ENCODE peak calls at places on chromosomes 3 and 15, in six cellular contexts. E is stomach, J is mucosa of descending colon, R is foreskin fibroblast, T is IMR-90, P is heart right ventricle. Z is an unnamed sample.

GRCh38 chr3:182978387-182978786 is 2.0 kb downstream of the DCUN1D1 start:
- DNase-seq in T (no peak), P (no peak), E (no peak), R (no peak), J (no peak), Z (no peak)

GRCh38 chr3:64417816-64418215 is 192.6 kb upstream of the PRICKLE2 start:
- DNase-seq in P (no peak), R (no peak), T (peak), E (no peak), J (no peak), Z (no peak)

GRCh38 chr15:93151488-93151887 is 62.5 kb upstream of the RGMA start:
- DNase-seq in J (no peak), T (no peak), R (no peak), E (no peak), P (no peak), Z (no peak)

GRCh38 chr3:72976182-72976825 is 20.3 kb upstream of the PPP4R2 start:
- DNase-seq in P (no peak), E (no peak), T (peak), J (no peak), R (peak), Z (no peak)

GRCh38 chr15:82064824-82065223 is 19.0 kb upstream of the MEX3B start:
- DNase-seq in R (no peak), P (no peak), J (no peak), E (no peak), T (peak), Z (no peak)

GRCh38 chr15:80934761-80935221 is 54.8 kb downstream of the MESD start:
- DNase-seq in T (peak), R (no peak), P (no peak), J (no peak), E (no peak), Z (no peak)

GRCh38 chr3:14424711-14425573 is 22.5 kb downstream of the SLC6A6 start:
- DNase-seq in P (no peak), J (peak), R (no peak), T (peak), E (no peak), Z (no peak)

GRCh38 chr3:44136421-44136820 is 105.3 kb upstream of the TOPAZ1 start:
- DNase-seq in P (no peak), T (no peak), R (peak), J (no peak), E (no peak), Z (no peak)

GRCh38 chr3:14446988-14447570 is 44.7 kb downstream of the SLC6A6 start:
- DNase-seq in R (no peak), T (no peak), J (no peak), P (no peak), E (no peak), Z (no peak)

GRCh38 chr15:60155661-60156060 is 151.6 kb downstream of the FOXB1 start:
- DNase-seq in J (no peak), R (peak), T (peak), P (no peak), E (no peak), Z (no peak)

GRCh38 chr3:100045696-100046095 is 68.6 kb downstream of the FILIP1L start:
- DNase-seq in R (peak), E (no peak), T (peak), P (peak), J (peak), Z (no peak)

GRCh38 chr3:56966509-56966908 is 94.0 kb upstream of the SPATA12 start:
- DNase-seq in P (no peak), T (no peak), E (no peak), J (no peak), R (no peak), Z (no peak)

GRCh38 chr3:29454326-29454725 is 173.5 kb downstream of the RBMS3 start:
- DNase-seq in J (no peak), R (no peak), T (no peak), P (no peak), E (no peak), Z (no peak)

DNA sequence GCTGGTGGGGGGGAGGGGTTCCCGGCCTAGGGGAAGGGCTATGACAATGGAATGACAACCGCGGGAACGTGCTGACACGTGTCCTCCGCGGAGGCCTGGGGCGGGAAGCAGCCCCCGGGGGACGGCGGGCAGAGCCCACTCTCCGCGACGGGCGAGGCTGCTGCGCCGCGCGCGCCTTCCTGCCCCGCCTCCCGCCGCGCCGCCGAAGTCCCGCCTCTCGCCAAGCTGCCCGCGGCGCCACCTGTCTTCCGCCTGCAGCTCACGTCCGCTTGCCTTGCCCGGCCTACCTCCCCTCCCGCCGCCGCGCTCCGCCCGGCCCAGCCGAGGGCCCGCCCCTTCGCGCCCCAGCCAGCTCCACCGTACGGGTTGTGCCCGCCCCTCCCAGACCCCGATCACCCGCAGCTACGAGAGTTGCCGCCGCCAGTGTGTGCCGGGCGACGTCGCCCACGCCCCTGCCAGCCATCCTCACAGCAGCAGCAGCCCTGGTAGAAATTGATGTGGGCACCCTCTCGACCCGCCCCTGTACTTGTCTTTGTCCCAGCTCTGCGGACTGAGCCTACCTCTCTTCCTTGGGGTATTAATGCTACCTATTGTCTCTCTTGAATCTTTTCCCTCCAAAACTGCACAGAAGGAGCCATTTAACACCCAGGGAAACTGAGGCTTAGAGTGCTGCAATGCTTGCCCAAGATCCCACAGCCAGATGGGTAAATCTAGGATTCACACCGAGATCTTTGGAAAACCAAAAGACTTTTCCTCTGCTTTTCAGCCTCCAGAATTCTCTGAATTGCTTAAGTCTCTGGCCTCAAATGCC is at the start of gene PARP16:
- DNase-seq in R (peak), J (peak), T (peak), P (peak), E (peak), Z (peak)
- TF ChIP-seq CTCF in R (no peak), J (peak), T (peak), P (peak), E (peak), Z (peak)

GRCh38 chr15:26841514-26841913 is 25.3 kb upstream of the GABRA5 start:
- DNase-seq in E (no peak), J (no peak), R (no peak), P (no peak), T (no peak), Z (no peak)

GRCh38 chr15:26842391-26842790 is 24.5 kb upstream of the GABRA5 start:
- DNase-seq in J (no peak), T (no peak), E (no peak), P (no peak), R (no peak), Z (no peak)

GRCh38 chr15:26844901-26845300 is 22.0 kb upstream of the GABRA5 start:
- DNase-seq in J (no peak), E (no peak), P (no peak), R (no peak), T (no peak), Z (no peak)

GRCh38 chr15:26838742-26839460 is 28.0 kb upstream of the GABRA5 start:
- DNase-seq in J (no peak), P (no peak), E (no peak), T (no peak), R (no peak), Z (no peak)

GRCh38 chr15:26841941-26842340 is 24.9 kb upstream of the GABRA5 start:
- DNase-seq in R (no peak), T (no peak), E (no peak), J (no peak), P (no peak), Z (no peak)
- H3K4me3 ChIP-seq in R (no peak), T (no peak), E (no peak), J (no peak), P (no peak), Z (no peak)

GRCh38 chr3:68009865-68010264 is 355.5 kb upstream of the SUCLG2 start:
- DNase-seq in E (no peak), R (no peak), J (no peak), T (no peak), P (no peak), Z (no peak)

GRCh38 chr3:68007621-68008226 is 353.3 kb upstream of the SUCLG2 start:
- DNase-seq in P (no peak), T (no peak), E (no peak), J (peak), R (no peak), Z (peak)
- TF ChIP-seq CTCF in P (no peak), T (no peak), E (no peak), J (no peak), R (no peak), Z (no peak)

DNA sequence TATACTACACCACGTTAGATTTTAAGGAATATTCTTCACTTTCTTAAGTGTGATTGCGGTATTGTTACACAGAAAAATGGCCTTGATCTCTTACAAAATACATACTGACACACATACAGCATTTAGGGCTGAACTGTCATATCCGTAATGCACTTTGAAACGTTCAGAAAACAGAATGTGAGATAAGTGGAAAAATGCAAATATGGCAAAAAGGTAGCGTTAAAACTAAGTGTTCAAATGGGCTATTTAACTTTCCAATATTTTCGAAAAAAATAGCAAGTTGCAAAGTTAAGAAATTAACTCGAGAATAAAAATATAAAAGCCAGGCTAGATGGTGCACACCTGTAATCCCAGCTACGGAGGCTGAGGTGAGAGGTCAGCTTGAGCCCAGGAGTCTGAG is 1.7 kb downstream of the ZNF280D start:
- DNase-seq in T (no peak), P (no peak), R (no peak), E (no peak), J (no peak), Z (no peak)
- H3K4me3 ChIP-seq in T (no peak), P (peak), R (peak), E (peak), J (no peak), Z (no peak)

GRCh38 chr3:140219923-140220452 is 285.0 kb downstream of the CLSTN2 start:
- DNase-seq in J (no peak), P (no peak), R (no peak), T (no peak), E (no peak), Z (no peak)
- TF ChIP-seq CTCF in J (no peak), P (no peak), R (no peak), T (no peak), E (no peak), Z (no peak)

GRCh38 chr15:52018244-52018643 is 775 bp upstream of the MAPK6 start:
- DNase-seq in T (peak), J (no peak), P (no peak), R (no peak), E (no peak), Z (no peak)
- H3K4me3 ChIP-seq in T (no peak), J (no peak), P (no peak), R (peak), E (peak), Z (no peak)

GRCh38 chr3:108103040-108103751 is 12.4 kb upstream of the CD47 start:
- DNase-seq in T (no peak), R (no peak), J (peak), P (no peak), E (no peak), Z (no peak)

GRCh38 chr3:108103971-108104797 is 13.4 kb upstream of the CD47 start:
- DNase-seq in J (no peak), P (no peak), E (peak), R (no peak), T (peak), Z (no peak)

GRCh38 chr3:108102420-108103039 is 11.7 kb upstream of the CD47 start:
- DNase-seq in J (no peak), P (no peak), R (no peak), T (no peak), E (no peak), Z (no peak)

GRCh38 chr3:108106031-108106430 is 15.2 kb upstream of the CD47 start:
- DNase-seq in E (no peak), R (peak), T (peak), J (no peak), P (no peak), Z (no peak)

GRCh38 chr3:108106449-108106848 is 15.6 kb upstream of the CD47 start:
- DNase-seq in J (no peak), E (no peak), T (no peak), R (no peak), P (no peak), Z (no peak)
- TF ChIP-seq CTCF in J (no peak), E (no peak), T (no peak), R (no peak), P (no peak), Z (no peak)

GRCh38 chr15:24858737-24859601 is 95.8 kb upstream of the SNRPN start:
- DNase-seq in R (no peak), E (no peak), P (no peak), T (peak), J (no peak), Z (no peak)
- H3K4me3 ChIP-seq in R (no peak), E (no peak), P (no peak), T (no peak), J (no peak), Z (no peak)

GRCh38 chr3:38707730-38708129 is 58.2 kb upstream of the SCN5A start:
- DNase-seq in J (no peak), R (no peak), E (no peak), P (no peak), T (no peak), Z (no peak)
- TF ChIP-seq CTCF in J (no peak), R (peak), E (no peak), P (peak), T (peak), Z (no peak)

Z was measured in pancreas.